ENCODE peak calls at places on chromosome 1, in nine cellular contexts. A is fibroblast of gingiva; F is RCC 7860; G is EL; U is non-pigmented ciliary epithelial cell; K is stimulated activated CD8-positive, alpha-beta memory T cell treated with anti-CD3 and anti-CD28 coated beads, Interleukin-15, amount 100 ng/mL, for 1 hour; D is G401; V is B cell; X is tibial artery. O is an unnamed sample.

GRCh38 chr1:29960906-29961675 is 724.8 kb downstream of the PTPRU start:
- DNase-seq in A (no peak), F (no peak), G (no peak), U (no peak), K (no peak), D (no peak), V (no peak), X (peak), O (no peak)

GRCh38 chr1:236836157-236836556 is 41.1 kb downstream of the MTR start:
- DNase-seq in A (no peak), F (no peak), G (peak), U (no peak), K (no peak), D (no peak), V (no peak), X (no peak), O (no peak)

GRCh38 chr1:47627471-47628370 is 189.9 kb downstream of the FOXD2 start:
- DNase-seq in A (no peak), F (no peak), G (no peak), U (no peak), K (no peak), D (no peak), V (no peak), X (peak), O (no peak)

GRCh38 chr1:35660581-35661473 is 19.5 kb upstream of the PSMB2 start:
- DNase-seq in A (peak), F (no peak), G (peak), U (no peak), K (no peak), D (peak), V (no peak), X (peak), O (no peak)

GRCh38 chr1:35136780-35137179 is 56.2 kb downstream of the SFPQ start:
- DNase-seq in A (no peak), F (no peak), G (no peak), U (no peak), K (no peak), D (no peak), V (no peak), X (no peak), O (no peak)

GRCh38 chr1:26378088-26378878 is 5.7 kb upstream of the ZNF683 start:
- DNase-seq in A (peak), F (peak), G (peak), U (peak), K (peak), D (no peak), V (peak), X (no peak), O (peak)

GRCh38 chr1:13723810-13724209 is 23.8 kb downstream of the PRDM2 start:
- DNase-seq in A (peak), F (no peak), G (no peak), U (no peak), K (no peak), D (no peak), V (no peak), X (no peak), O (no peak)

GRCh38 chr1:37393173-37393572 is 81.2 kb upstream of the ZC3H12A start:
- DNase-seq in A (no peak), F (no peak), G (no peak), U (no peak), K (no peak), D (no peak), V (no peak), X (no peak), O (no peak)

GRCh38 chr1:234582186-234582585 is 27.8 kb downstream of the IRF2BP2 start:
- DNase-seq in A (no peak), F (no peak), G (no peak), U (no peak), K (no peak), D (no peak), V (no peak), X (no peak), O (no peak)

GRCh38 chr1:51564124-51564523 is 45.1 kb upstream of the EPS15 start:
- DNase-seq in A (peak), F (peak), G (peak), U (no peak), K (no peak), D (no peak), V (peak), X (no peak), O (peak)

GRCh38 chr1:248143311-248143710 is 1.6 kb upstream of the OR2M5 start:
- DNase-seq in A (no peak), F (no peak), G (no peak), U (no peak), K (no peak), D (no peak), V (no peak), X (no peak), O (no peak)

GRCh38 chr1:25649041-25649440 is 32.5 kb downstream of the MAN1C1 start:
- DNase-seq in A (no peak), F (no peak), G (no peak), U (no peak), K (no peak), D (no peak), V (no peak), X (no peak), O (no peak)

GRCh38 chr1:99650021-99650420 is 4.1 kb downstream of the PALMD start:
- DNase-seq in A (no peak), F (no peak), G (no peak), U (no peak), K (no peak), D (no peak), V (no peak), X (no peak), O (no peak)

GRCh38 chr1:185069202-185069601 is 23.8 kb downstream of the RNF2 start:
- DNase-seq in A (no peak), F (no peak), G (no peak), U (no peak), K (no peak), D (no peak), V (no peak), X (no peak), O (no peak)

GRCh38 chr1:28592314-28593071 is 428 bp downstream of the RAB42 start:
- DNase-seq in A (no peak), F (no peak), G (peak), U (no peak), K (no peak), D (no peak), V (peak), X (no peak), O (peak)

GRCh38 chr1:240998024-240998423 is 359.0 kb downstream of the RGS7 start:
- DNase-seq in A (peak), F (no peak), G (peak), U (no peak), K (no peak), D (no peak), V (no peak), X (no peak), O (no peak)

GRCh38 chr1:9770276-9770675 is 53.5 kb downstream of the CLSTN1 start:
- DNase-seq in A (no peak), F (no peak), G (no peak), U (no peak), K (no peak), D (no peak), V (no peak), X (no peak), O (no peak)

GRCh38 chr1:243950166-243950565 is 100.1 kb upstream of the AKT3 start:
- DNase-seq in A (peak), F (peak), G (peak), U (peak), K (no peak), D (no peak), V (no peak), X (no peak), O (no peak)

GRCh38 chr1:100557606-100557953 is 19.6 kb downstream of the GPR88 start:
- DNase-seq in A (no peak), F (no peak), G (no peak), U (no peak), K (no peak), D (no peak), V (no peak), X (no peak), O (no peak)

O was measured in GM10248.